ENCODE peak calls at places on chromosomes 7 and 10, in six cellular contexts. One of them, this sample, is unnamed.

GRCh38 chr10:80474920-80475319 is 20.8 kb downstream of the TSPAN14 start:
- DNase-seq in GM04503: no peak
- DNase-seq in mucosa of gallbladder: no peak
- DNase-seq in SJSA1: no peak
- DNase-seq in left kidney: no peak
- DNase-seq in foreskin fibroblast: no peak
- DNase-seq in this sample: no peak

GRCh38 chr7:73851410-73852338 is 9.3 kb upstream of the TMEM270 start:
- DNase-seq in GM04503: peak; percentile 97
- DNase-seq in mucosa of gallbladder: peak; percentile 48
- DNase-seq in SJSA1: peak; percentile 64
- DNase-seq in left kidney: peak; percentile 86
- DNase-seq in foreskin fibroblast: peak; percentile 96
- DNase-seq in this sample: no peak

GRCh38 chr7:103795112-103795511 is 194.3 kb downstream of the RELN start:
- DNase-seq in GM04503: no peak
- DNase-seq in mucosa of gallbladder: no peak
- DNase-seq in SJSA1: no peak
- DNase-seq in left kidney: no peak
- DNase-seq in foreskin fibroblast: no peak
- DNase-seq in this sample: no peak

GRCh38 chr10:133049639-133050038 is 38.1 kb upstream of the ADGRA1 start:
- DNase-seq in GM04503: no peak
- DNase-seq in mucosa of gallbladder: no peak
- DNase-seq in SJSA1: no peak
- DNase-seq in left kidney: no peak
- DNase-seq in foreskin fibroblast: no peak
- DNase-seq in this sample: no peak

GRCh38 chr10:88828310-88828709 is 23.3 kb downstream of the ANKRD22 start:
- DNase-seq in GM04503: no peak
- DNase-seq in mucosa of gallbladder: no peak
- DNase-seq in SJSA1: no peak
- DNase-seq in left kidney: no peak
- DNase-seq in foreskin fibroblast: no peak
- DNase-seq in this sample: no peak

GRCh38 chr10:95600158-95600557 is 39.0 kb upstream of the SORBS1 start:
- DNase-seq in GM04503: no peak
- DNase-seq in mucosa of gallbladder: no peak
- DNase-seq in SJSA1: no peak
- DNase-seq in left kidney: peak; percentile 17
- DNase-seq in foreskin fibroblast: no peak
- DNase-seq in this sample: no peak

GRCh38 chr7:56605146-56605545 is 488.9 kb upstream of the NUPR2 start:
- DNase-seq in GM04503: no peak
- DNase-seq in mucosa of gallbladder: no peak
- DNase-seq in SJSA1: no peak
- DNase-seq in left kidney: no peak
- DNase-seq in foreskin fibroblast: no peak
- DNase-seq in this sample: no peak

GRCh38 chr10:57992321-57993077 is 275.2 kb downstream of the IPMK start:
- DNase-seq in GM04503: no peak
- DNase-seq in mucosa of gallbladder: peak; percentile 60
- DNase-seq in SJSA1: no peak
- DNase-seq in left kidney: no peak
- DNase-seq in foreskin fibroblast: no peak
- DNase-seq in this sample: no peak

GRCh38 chr7:27967639-27968038 is 213.0 kb downstream of the JAZF1 start:
- DNase-seq in GM04503: no peak
- DNase-seq in mucosa of gallbladder: no peak
- DNase-seq in SJSA1: no peak
- DNase-seq in left kidney: no peak
- DNase-seq in foreskin fibroblast: no peak
- DNase-seq in this sample: no peak

GRCh38 chr7:46833186-46833585 is 748.7 kb downstream of the TNS3 start:
- DNase-seq in GM04503: no peak
- DNase-seq in mucosa of gallbladder: no peak
- DNase-seq in SJSA1: no peak
- DNase-seq in left kidney: no peak
- DNase-seq in foreskin fibroblast: no peak
- DNase-seq in this sample: no peak

GRCh38 chr7:91435386-91436059 is 171.3 kb downstream of the FZD1 start:
- DNase-seq in GM04503: no peak
- DNase-seq in mucosa of gallbladder: no peak
- DNase-seq in SJSA1: no peak
- DNase-seq in left kidney: no peak
- DNase-seq in foreskin fibroblast: peak; percentile 1
- DNase-seq in this sample: no peak

GRCh38 chr7:128705891-128706333 is 33.2 kb upstream of the CALU start:
- DNase-seq in GM04503: peak; percentile 26
- DNase-seq in mucosa of gallbladder: no peak
- DNase-seq in SJSA1: no peak
- DNase-seq in left kidney: no peak
- DNase-seq in foreskin fibroblast: no peak
- DNase-seq in this sample: no peak

GRCh38 chr10:43861966-43862751 is 213.5 kb upstream of the ZNF32 start:
- DNase-seq in GM04503: peak; percentile 96
- DNase-seq in mucosa of gallbladder: no peak
- DNase-seq in SJSA1: peak; percentile 22
- DNase-seq in left kidney: peak; percentile 51
- DNase-seq in foreskin fibroblast: peak; percentile 99
- DNase-seq in this sample: no peak

GRCh38 chr7:24981544-24981951 is 1.6 kb upstream of the OSBPL3 start:
- DNase-seq in GM04503: no peak
- DNase-seq in mucosa of gallbladder: peak; percentile 44
- DNase-seq in SJSA1: peak; percentile 52
- DNase-seq in left kidney: peak; percentile 64
- DNase-seq in foreskin fibroblast: peak; percentile 60
- DNase-seq in this sample: peak; percentile 41

GRCh38 chr7:105502173-105502572 is 19.9 kb downstream of the PUS7 start:
- DNase-seq in GM04503: no peak
- DNase-seq in mucosa of gallbladder: no peak
- DNase-seq in SJSA1: no peak
- DNase-seq in left kidney: no peak
- DNase-seq in foreskin fibroblast: no peak
- DNase-seq in this sample: no peak

GRCh38 chr10:44209806-44210205 is 175.1 kb downstream of the CXCL12 start:
- DNase-seq in GM04503: no peak
- DNase-seq in mucosa of gallbladder: no peak
- DNase-seq in SJSA1: no peak
- DNase-seq in left kidney: no peak
- DNase-seq in foreskin fibroblast: no peak
- DNase-seq in this sample: no peak

GRCh38 chr7:19522486-19522885 is 186.4 kb downstream of the POLR1F start:
- DNase-seq in GM04503: peak; percentile 65
- DNase-seq in mucosa of gallbladder: no peak
- DNase-seq in SJSA1: peak; percentile 47
- DNase-seq in left kidney: no peak
- DNase-seq in foreskin fibroblast: peak; percentile 64
- DNase-seq in this sample: no peak

GRCh38 chr7:157874208-157874816 is 537.5 kb downstream of the DNAJB6 start:
- DNase-seq in GM04503: no peak
- DNase-seq in mucosa of gallbladder: no peak
- DNase-seq in SJSA1: no peak
- DNase-seq in left kidney: no peak
- DNase-seq in foreskin fibroblast: no peak
- DNase-seq in this sample: no peak

GRCh38 chr7:150855046-150855445 is 2.7 kb downstream of the AOC1 start:
- DNase-seq in GM04503: no peak
- DNase-seq in mucosa of gallbladder: no peak
- DNase-seq in SJSA1: peak; percentile 26
- DNase-seq in left kidney: peak; percentile 52
- DNase-seq in foreskin fibroblast: no peak
- DNase-seq in this sample: peak; percentile 14

GRCh38 chr7:27097686-27098492 is 2.1 kb upstream of the HOXA1 start:
- DNase-seq in GM04503: no peak
- DNase-seq in mucosa of gallbladder: no peak
- DNase-seq in SJSA1: no peak
- DNase-seq in left kidney: peak; percentile 58
- DNase-seq in foreskin fibroblast: no peak
- DNase-seq in this sample: no peak

GRCh38 chr10:3465406-3465891 is 292.9 kb upstream of the PITRM1 start:
- DNase-seq in GM04503: no peak
- DNase-seq in mucosa of gallbladder: no peak
- DNase-seq in SJSA1: peak; percentile 30
- DNase-seq in left kidney: peak; percentile 41
- DNase-seq in foreskin fibroblast: no peak
- DNase-seq in this sample: no peak

GRCh38 chr7:99109108-99110051 is 34.5 kb downstream of the SMURF1 start:
- DNase-seq in GM04503: no peak
- DNase-seq in mucosa of gallbladder: no peak
- DNase-seq in SJSA1: no peak
- DNase-seq in left kidney: no peak
- DNase-seq in foreskin fibroblast: no peak
- DNase-seq in this sample: no peak

This sample was measured in lung.